ENCODE peak calls at places on chromosomes 7 and 10, in seven cellular contexts. C is T follicular helper cell; S is kidney epithelial cell; E is EL; V is CD8-positive, alpha-beta memory T cell; N is fibroblast of the aortic adventitia; P is mammary epithelial cell. Q is an unnamed sample.

GRCh38 chr7:70752794-70753241 is 379.1 kb upstream of the GALNT17 start:
- DNase-seq in C (no peak), S (peak; percentile 26), E (peak; percentile 29), V (no peak), N (peak; percentile 33), P (no peak), Q (peak; percentile 72)

GRCh38 chr7:30984359-30985107 is 20.8 kb downstream of the GHRHR start:
- DNase-seq in C (no peak), S (no peak), E (peak; percentile 49), V (no peak), N (peak; percentile 62), P (peak; percentile 74), Q (peak; percentile 42)

GRCh38 chr7:6451224-6451705 is 3.5 kb upstream of the DAGLB start:
- DNase-seq in C (no peak), S (no peak), E (no peak), V (no peak), N (no peak), P (no peak), Q (no peak)

GRCh38 chr7:96297873-96298272 is 24.0 kb downstream of the SLC25A13 start:
- DNase-seq in C (no peak), S (no peak), E (no peak), V (no peak), N (no peak), P (no peak), Q (no peak)

GRCh38 chr10:3265081-3265480 is 92.5 kb upstream of the PITRM1 start:
- DNase-seq in C (no peak), S (peak; percentile 34), E (peak; percentile 38), V (no peak), N (no peak), P (no peak), Q (peak; percentile 47)

GRCh38 chr10:78390051-78390450 is 356.4 kb downstream of the RPS24 start:
- DNase-seq in C (no peak), S (no peak), E (no peak), V (no peak), N (no peak), P (no peak), Q (no peak)

GRCh38 chr7:142874837-142875236 is 10.7 kb downstream of the TRPV6 start:
- DNase-seq in C (no peak), S (no peak), E (no peak), V (no peak), N (no peak), P (no peak), Q (no peak)

GRCh38 chr10:91759581-91759986 is 38.6 kb upstream of the TNKS2 start:
- DNase-seq in C (no peak), S (no peak), E (peak; percentile 10), V (no peak), N (no peak), P (peak; percentile 30), Q (peak; percentile 42)

GRCh38 chr7:80499350-80499955 is 12.4 kb downstream of the GNAT3 start:
- DNase-seq in C (no peak), S (peak; percentile 91), E (peak; percentile 95), V (no peak), N (peak; percentile 90), P (peak; percentile 95), Q (peak; percentile 94)

GRCh38 chr7:115135769-115136410 is 214.0 kb downstream of the MDFIC start:
- DNase-seq in C (no peak), S (no peak), E (no peak), V (no peak), N (peak; percentile 44), P (peak; percentile 1), Q (peak; percentile 41)

GRCh38 chr10:6580279-6581029 is 378 bp upstream of the PRKCQ start:
- DNase-seq in C (peak; percentile 72), S (no peak), E (peak; percentile 62), V (peak; percentile 83), N (peak; percentile 31), P (peak; percentile 59), Q (peak; percentile 38)

GRCh38 chr10:86349474-86349873 is 17.1 kb downstream of the GRID1 start:
- DNase-seq in C (no peak), S (no peak), E (peak; percentile 22), V (no peak), N (no peak), P (no peak), Q (no peak)

GRCh38 chr7:119802147-119802546 is 470.8 kb upstream of the KCND2 start:
- DNase-seq in C (no peak), S (no peak), E (no peak), V (no peak), N (peak; percentile 37), P (peak; percentile 1), Q (peak; percentile 2)

GRCh38 chr7:54542920-54543539 is 855 bp downstream of the VSTM2A start:
- DNase-seq in C (no peak), S (peak; percentile 25), E (no peak), V (no peak), N (peak; percentile 20), P (peak; percentile 13), Q (peak; percentile 23)

Q was measured in astrocyte.